ENCODE peak calls at places on chromosomes 1 and 21, in nine cellular contexts. One of them, this sample, is unnamed.

GRCh38 chr1:156293098-156293434 is 2.4 kb downstream of the GLMP start:
- DNase-seq in foreskin keratinocyte: no peak
- DNase-seq in bronchial epithelial cell: no peak
- DNase-seq in GM10248: no peak
- DNase-seq in cardiac fibroblast: no peak
- DNase-seq in endodermal cell: no peak
- DNase-seq in mammary epithelial cell: no peak
- DNase-seq in kidney epithelial cell: no peak
- DNase-seq in endothelial cell: no peak
- DNase-seq in this sample: no peak

GRCh38 chr1:161379071-161379470 is 11.4 kb upstream of the CFAP126 start:
- DNase-seq in endothelial cell: no peak
- DNase-seq in GM10248: no peak
- DNase-seq in mammary epithelial cell: peak
- DNase-seq in foreskin keratinocyte: no peak
- DNase-seq in bronchial epithelial cell: no peak
- DNase-seq in cardiac fibroblast: no peak
- DNase-seq in kidney epithelial cell: no peak
- DNase-seq in endodermal cell: peak
- DNase-seq in this sample: no peak

GRCh38 chr21:45541221-45542039 is 810 bp downstream of the SLC19A1 start:
- DNase-seq in foreskin keratinocyte: no peak
- DNase-seq in GM10248: peak
- DNase-seq in endodermal cell: peak
- DNase-seq in endothelial cell: peak
- DNase-seq in bronchial epithelial cell: peak
- DNase-seq in cardiac fibroblast: peak
- DNase-seq in mammary epithelial cell: peak
- DNase-seq in kidney epithelial cell: no peak
- DNase-seq in this sample: peak

GRCh38 chr1:53340660-53341520 is 13.0 kb upstream of the LRP8 start:
- DNase-seq in endodermal cell: peak
- DNase-seq in mammary epithelial cell: peak
- DNase-seq in cardiac fibroblast: no peak
- DNase-seq in endothelial cell: no peak
- DNase-seq in kidney epithelial cell: no peak
- DNase-seq in foreskin keratinocyte: no peak
- DNase-seq in bronchial epithelial cell: no peak
- DNase-seq in GM10248: no peak
- DNase-seq in this sample: peak

GRCh38 chr1:71651229-71651628 is 570.4 kb upstream of the ZRANB2 start:
- DNase-seq in foreskin keratinocyte: no peak
- DNase-seq in cardiac fibroblast: no peak
- DNase-seq in GM10248: no peak
- DNase-seq in kidney epithelial cell: no peak
- DNase-seq in endothelial cell: no peak
- DNase-seq in endodermal cell: no peak
- DNase-seq in bronchial epithelial cell: no peak
- DNase-seq in mammary epithelial cell: no peak
- DNase-seq in this sample: no peak

GRCh38 chr1:2529776-2530500 is at the start of gene HES5:
- DNase-seq in mammary epithelial cell: no peak
- DNase-seq in endothelial cell: no peak
- DNase-seq in GM10248: no peak
- DNase-seq in cardiac fibroblast: no peak
- DNase-seq in endodermal cell: peak
- DNase-seq in foreskin keratinocyte: no peak
- DNase-seq in kidney epithelial cell: no peak
- DNase-seq in bronchial epithelial cell: no peak
- DNase-seq in this sample: no peak

GRCh38 chr1:14924012-14924452 is 229.5 kb upstream of the TMEM51 start:
- DNase-seq in mammary epithelial cell: peak
- DNase-seq in bronchial epithelial cell: no peak
- DNase-seq in endothelial cell: peak
- DNase-seq in kidney epithelial cell: no peak
- DNase-seq in endodermal cell: peak
- DNase-seq in cardiac fibroblast: peak
- DNase-seq in foreskin keratinocyte: no peak
- DNase-seq in GM10248: peak
- DNase-seq in this sample: no peak

GRCh38 chr1:201172336-201172735 is 18.1 kb upstream of the TMEM9 start:
- DNase-seq in bronchial epithelial cell: no peak
- DNase-seq in cardiac fibroblast: no peak
- DNase-seq in mammary epithelial cell: no peak
- DNase-seq in endothelial cell: no peak
- DNase-seq in kidney epithelial cell: no peak
- DNase-seq in endodermal cell: no peak
- DNase-seq in foreskin keratinocyte: no peak
- DNase-seq in GM10248: no peak
- DNase-seq in this sample: no peak

GRCh38 chr1:58848818-58849411 is 65.1 kb upstream of the JUN start:
- DNase-seq in endothelial cell: no peak
- DNase-seq in kidney epithelial cell: peak
- DNase-seq in mammary epithelial cell: peak
- DNase-seq in foreskin keratinocyte: peak
- DNase-seq in cardiac fibroblast: peak
- DNase-seq in bronchial epithelial cell: peak
- DNase-seq in GM10248: no peak
- DNase-seq in endodermal cell: peak
- DNase-seq in this sample: no peak

GRCh38 chr1:36750706-36751105 is 268.0 kb upstream of the CSF3R start:
- DNase-seq in endothelial cell: no peak
- DNase-seq in foreskin keratinocyte: no peak
- DNase-seq in cardiac fibroblast: no peak
- DNase-seq in kidney epithelial cell: no peak
- DNase-seq in endodermal cell: peak
- DNase-seq in GM10248: no peak
- DNase-seq in mammary epithelial cell: no peak
- DNase-seq in bronchial epithelial cell: no peak
- DNase-seq in this sample: no peak

GRCh38 chr21:45387506-45387905 is 17.5 kb upstream of the COL18A1 start:
- DNase-seq in kidney epithelial cell: no peak
- DNase-seq in GM10248: no peak
- DNase-seq in bronchial epithelial cell: no peak
- DNase-seq in endothelial cell: no peak
- DNase-seq in mammary epithelial cell: no peak
- DNase-seq in foreskin keratinocyte: no peak
- DNase-seq in endodermal cell: no peak
- DNase-seq in cardiac fibroblast: no peak
- DNase-seq in this sample: no peak

GRCh38 chr1:10186453-10187319 is 23.7 kb upstream of the KIF1B start:
- DNase-seq in mammary epithelial cell: no peak
- DNase-seq in cardiac fibroblast: no peak
- DNase-seq in bronchial epithelial cell: no peak
- DNase-seq in GM10248: no peak
- DNase-seq in endodermal cell: no peak
- DNase-seq in kidney epithelial cell: no peak
- DNase-seq in foreskin keratinocyte: no peak
- DNase-seq in endothelial cell: no peak
- DNase-seq in this sample: no peak

GRCh38 chr1:151939141-151939540 is 29.8 kb upstream of the THEM4 start:
- DNase-seq in mammary epithelial cell: no peak
- DNase-seq in cardiac fibroblast: no peak
- DNase-seq in endodermal cell: no peak
- DNase-seq in bronchial epithelial cell: no peak
- DNase-seq in foreskin keratinocyte: no peak
- DNase-seq in kidney epithelial cell: no peak
- DNase-seq in GM10248: no peak
- DNase-seq in endothelial cell: no peak
- DNase-seq in this sample: no peak

GRCh38 chr1:219385786-219386427 is 212.2 kb downstream of the LYPLAL1 start:
- DNase-seq in mammary epithelial cell: peak
- DNase-seq in foreskin keratinocyte: no peak
- DNase-seq in kidney epithelial cell: peak
- DNase-seq in bronchial epithelial cell: peak
- DNase-seq in endothelial cell: peak
- DNase-seq in GM10248: peak
- DNase-seq in endodermal cell: peak
- DNase-seq in cardiac fibroblast: peak
- DNase-seq in this sample: no peak

GRCh38 chr1:33438364-33439145 is 7.7 kb upstream of the PHC2 start:
- DNase-seq in mammary epithelial cell: no peak
- DNase-seq in bronchial epithelial cell: no peak
- DNase-seq in endothelial cell: no peak
- DNase-seq in cardiac fibroblast: no peak
- DNase-seq in GM10248: no peak
- DNase-seq in kidney epithelial cell: no peak
- DNase-seq in foreskin keratinocyte: no peak
- DNase-seq in endodermal cell: no peak
- DNase-seq in this sample: no peak

GRCh38 chr1:241376711-241377110 is 19.7 kb upstream of the RGS7 start:
- DNase-seq in bronchial epithelial cell: no peak
- DNase-seq in kidney epithelial cell: no peak
- DNase-seq in GM10248: no peak
- DNase-seq in foreskin keratinocyte: no peak
- DNase-seq in endothelial cell: no peak
- DNase-seq in mammary epithelial cell: no peak
- DNase-seq in cardiac fibroblast: no peak
- DNase-seq in endodermal cell: no peak
- DNase-seq in this sample: no peak

GRCh38 chr1:17736625-17737024 is 18.5 kb upstream of the ACTL8 start:
- DNase-seq in GM10248: no peak
- DNase-seq in bronchial epithelial cell: no peak
- DNase-seq in mammary epithelial cell: no peak
- DNase-seq in endodermal cell: peak
- DNase-seq in endothelial cell: no peak
- DNase-seq in kidney epithelial cell: no peak
- DNase-seq in cardiac fibroblast: no peak
- DNase-seq in foreskin keratinocyte: no peak
- DNase-seq in this sample: no peak

GRCh38 chr1:205343431-205344009 is 13.2 kb downstream of the KLHDC8A start:
- DNase-seq in endothelial cell: peak
- DNase-seq in GM10248: no peak
- DNase-seq in mammary epithelial cell: no peak
- DNase-seq in foreskin keratinocyte: no peak
- DNase-seq in kidney epithelial cell: no peak
- DNase-seq in bronchial epithelial cell: no peak
- DNase-seq in endodermal cell: peak
- DNase-seq in cardiac fibroblast: no peak
- DNase-seq in this sample: no peak

GRCh38 chr1:114334297-114334696 is 176.7 kb downstream of the TRIM33 start:
- DNase-seq in endothelial cell: no peak
- DNase-seq in kidney epithelial cell: no peak
- DNase-seq in bronchial epithelial cell: no peak
- DNase-seq in cardiac fibroblast: no peak
- DNase-seq in endodermal cell: no peak
- DNase-seq in mammary epithelial cell: no peak
- DNase-seq in GM10248: no peak
- DNase-seq in foreskin keratinocyte: no peak
- DNase-seq in this sample: no peak
- TF ChIP-seq CTCF in endothelial cell: no peak
- TF ChIP-seq CTCF in kidney epithelial cell: no peak
- TF ChIP-seq CTCF in bronchial epithelial cell: no peak
- TF ChIP-seq CTCF in cardiac fibroblast: no peak
- TF ChIP-seq CTCF in endodermal cell: no peak
- TF ChIP-seq CTCF in mammary epithelial cell: no peak
- TF ChIP-seq CTCF in GM10248: no peak
- TF ChIP-seq CTCF in foreskin keratinocyte: no peak
- TF ChIP-seq CTCF in this sample: no peak

GRCh38 chr1:207397525-207397926 is 56.6 kb upstream of the CR2 start:
- DNase-seq in GM10248: no peak
- DNase-seq in foreskin keratinocyte: no peak
- DNase-seq in cardiac fibroblast: no peak
- DNase-seq in kidney epithelial cell: no peak
- DNase-seq in endodermal cell: peak
- DNase-seq in bronchial epithelial cell: no peak
- DNase-seq in endothelial cell: no peak
- DNase-seq in mammary epithelial cell: no peak
- DNase-seq in this sample: no peak

GRCh38 chr1:207402744-207403143 is 51.4 kb upstream of the CR2 start:
- DNase-seq in endodermal cell: no peak
- DNase-seq in bronchial epithelial cell: no peak
- DNase-seq in foreskin keratinocyte: no peak
- DNase-seq in GM10248: no peak
- DNase-seq in mammary epithelial cell: peak
- DNase-seq in cardiac fibroblast: no peak
- DNase-seq in kidney epithelial cell: no peak
- DNase-seq in endothelial cell: no peak
- DNase-seq in this sample: no peak

GRCh38 chr1:207404849-207405525 is 49.1 kb upstream of the CR2 start:
- DNase-seq in mammary epithelial cell: peak
- DNase-seq in endodermal cell: no peak
- DNase-seq in foreskin keratinocyte: peak
- DNase-seq in kidney epithelial cell: peak
- DNase-seq in endothelial cell: no peak
- DNase-seq in GM10248: peak
- DNase-seq in cardiac fibroblast: peak
- DNase-seq in bronchial epithelial cell: peak
- DNase-seq in this sample: no peak

GRCh38 chr1:207398986-207399385 is 55.1 kb upstream of the CR2 start:
- DNase-seq in GM10248: no peak
- DNase-seq in endodermal cell: no peak
- DNase-seq in mammary epithelial cell: no peak
- DNase-seq in foreskin keratinocyte: no peak
- DNase-seq in kidney epithelial cell: no peak
- DNase-seq in endothelial cell: no peak
- DNase-seq in bronchial epithelial cell: no peak
- DNase-seq in cardiac fibroblast: no peak
- DNase-seq in this sample: no peak

DNA sequence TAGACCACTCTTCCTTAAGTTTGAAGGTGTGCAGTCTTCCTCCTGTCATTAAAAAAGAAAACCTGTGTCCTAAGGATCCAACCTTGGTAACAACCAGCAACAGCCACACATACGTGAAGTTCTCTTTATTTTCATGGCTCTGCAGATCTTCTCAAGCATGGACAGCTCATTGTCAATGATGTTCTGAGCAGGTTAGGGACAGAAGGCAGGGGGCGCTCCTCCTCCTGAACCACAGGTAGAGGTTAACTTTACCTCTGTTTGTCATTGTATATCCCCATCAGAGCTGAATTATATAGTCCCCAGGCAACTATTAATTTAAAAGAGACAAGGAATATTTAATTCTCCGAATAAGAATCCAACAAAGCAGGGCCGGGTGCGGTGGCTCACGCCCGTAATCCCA is 52.5 kb upstream of the CR2 start:
- DNase-seq in endothelial cell: no peak
- DNase-seq in foreskin keratinocyte: no peak
- DNase-seq in bronchial epithelial cell: no peak
- DNase-seq in cardiac fibroblast: no peak
- DNase-seq in kidney epithelial cell: no peak
- DNase-seq in GM10248: no peak
- DNase-seq in mammary epithelial cell: no peak
- DNase-seq in endodermal cell: no peak
- DNase-seq in this sample: no peak
- TF ChIP-seq CTCF in endothelial cell: no peak
- TF ChIP-seq CTCF in foreskin keratinocyte: no peak
- TF ChIP-seq CTCF in bronchial epithelial cell: no peak
- TF ChIP-seq CTCF in cardiac fibroblast: no peak
- TF ChIP-seq CTCF in kidney epithelial cell: no peak
- TF ChIP-seq CTCF in GM10248: no peak
- TF ChIP-seq CTCF in mammary epithelial cell: no peak
- TF ChIP-seq CTCF in endodermal cell: peak
- TF ChIP-seq CTCF in this sample: no peak

GRCh38 chr1:150514260-150514659 is 1.3 kb upstream of the FALEC start:
- DNase-seq in foreskin keratinocyte: no peak
- DNase-seq in endothelial cell: no peak
- DNase-seq in cardiac fibroblast: no peak
- DNase-seq in kidney epithelial cell: no peak
- DNase-seq in endodermal cell: no peak
- DNase-seq in mammary epithelial cell: no peak
- DNase-seq in bronchial epithelial cell: no peak
- DNase-seq in GM10248: no peak
- DNase-seq in this sample: no peak
- TF ChIP-seq CTCF in foreskin keratinocyte: no peak
- TF ChIP-seq CTCF in endothelial cell: no peak
- TF ChIP-seq CTCF in cardiac fibroblast: no peak
- TF ChIP-seq CTCF in kidney epithelial cell: no peak
- TF ChIP-seq CTCF in endodermal cell: no peak
- TF ChIP-seq CTCF in mammary epithelial cell: no peak
- TF ChIP-seq CTCF in bronchial epithelial cell: no peak
- TF ChIP-seq CTCF in GM10248: no peak
- TF ChIP-seq CTCF in this sample: no peak

GRCh38 chr1:24929876-24930702 is at the start of gene RUNX3:
- DNase-seq in cardiac fibroblast: no peak
- DNase-seq in bronchial epithelial cell: no peak
- DNase-seq in GM10248: peak
- DNase-seq in foreskin keratinocyte: no peak
- DNase-seq in mammary epithelial cell: peak
- DNase-seq in endothelial cell: no peak
- DNase-seq in kidney epithelial cell: no peak
- DNase-seq in endodermal cell: peak
- DNase-seq in this sample: no peak
- TF ChIP-seq CTCF in cardiac fibroblast: no peak
- TF ChIP-seq CTCF in bronchial epithelial cell: no peak
- TF ChIP-seq CTCF in GM10248: peak
- TF ChIP-seq CTCF in foreskin keratinocyte: peak
- TF ChIP-seq CTCF in mammary epithelial cell: no peak
- TF ChIP-seq CTCF in endothelial cell: no peak
- TF ChIP-seq CTCF in kidney epithelial cell: no peak
- TF ChIP-seq CTCF in endodermal cell: peak
- TF ChIP-seq CTCF in this sample: no peak